ENCODE peak calls at places on chromosome 10, in four cellular contexts. One of them, this sample, is unnamed.

GRCh38 chr10:43316988-43317387 is 50.1 kb upstream of the RASGEF1A start:
- DNase-seq in stomach: no peak
- DNase-seq in AG04450: no peak
- DNase-seq in spleen: peak; percentile 41
- DNase-seq in this sample: no peak

GRCh38 chr10:34727595-34728033 is 87.5 kb downstream of the PARD3 start:
- DNase-seq in AG04450: no peak
- DNase-seq in spleen: no peak
- DNase-seq in stomach: no peak
- DNase-seq in this sample: no peak

GRCh38 chr10:113549856-113550255 is 3.0 kb upstream of the HABP2 start:
- DNase-seq in stomach: no peak
- DNase-seq in spleen: no peak
- DNase-seq in AG04450: no peak
- DNase-seq in this sample: no peak

GRCh38 chr10:48231178-48231577 is 43.3 kb downstream of the FRMPD2 start:
- DNase-seq in spleen: no peak
- DNase-seq in AG04450: no peak
- DNase-seq in stomach: no peak
- DNase-seq in this sample: no peak

GRCh38 chr10:71371750-71372166 is 25.0 kb upstream of the CDH23 start:
- DNase-seq in AG04450: no peak
- DNase-seq in stomach: no peak
- DNase-seq in spleen: no peak
- DNase-seq in this sample: no peak

GRCh38 chr10:79223346-79224048 is 123.8 kb upstream of the PPIF start:
- DNase-seq in AG04450: no peak
- DNase-seq in spleen: no peak
- DNase-seq in stomach: peak; percentile 37
- DNase-seq in this sample: peak; percentile 88

GRCh38 chr10:86287966-86288579 is 78.5 kb downstream of the GRID1 start:
- DNase-seq in stomach: peak; percentile 19
- DNase-seq in AG04450: no peak
- DNase-seq in spleen: peak; percentile 46
- DNase-seq in this sample: no peak

GRCh38 chr10:5737352-5737751 is 52.7 kb downstream of the TASOR2 start:
- DNase-seq in spleen: no peak
- DNase-seq in stomach: no peak
- DNase-seq in AG04450: no peak
- DNase-seq in this sample: no peak

GRCh38 chr10:114389429-114389828 is 14.9 kb downstream of the AFAP1L2 start:
- DNase-seq in spleen: no peak
- DNase-seq in AG04450: no peak
- DNase-seq in stomach: peak; percentile 45
- DNase-seq in this sample: no peak

GRCh38 chr10:47299989-47300931 is at the start of gene GDF10:
- DNase-seq in AG04450: no peak
- DNase-seq in stomach: no peak
- DNase-seq in spleen: no peak
- DNase-seq in this sample: no peak

GRCh38 chr10:80708185-80708584 is 170.5 kb downstream of the SH2D4B start:
- DNase-seq in spleen: no peak
- DNase-seq in AG04450: no peak
- DNase-seq in stomach: no peak
- DNase-seq in this sample: no peak

GRCh38 chr10:110918269-110918632 is 729 bp downstream of the BBIP1 start:
- DNase-seq in stomach: peak; percentile 97
- DNase-seq in spleen: no peak
- DNase-seq in AG04450: peak; percentile 90
- DNase-seq in this sample: no peak

GRCh38 chr10:3745582-3745981 is 39.4 kb downstream of the KLF6 start:
- DNase-seq in stomach: no peak
- DNase-seq in spleen: no peak
- DNase-seq in AG04450: no peak
- DNase-seq in this sample: no peak

GRCh38 chr10:63553031-63553430 is 31.8 kb downstream of the REEP3 start:
- DNase-seq in AG04450: peak; percentile 18
- DNase-seq in spleen: no peak
- DNase-seq in stomach: no peak
- DNase-seq in this sample: no peak

GRCh38 chr10:79475119-79475653 is 29.8 kb upstream of the ZCCHC24 start:
- DNase-seq in stomach: no peak
- DNase-seq in spleen: no peak
- DNase-seq in AG04450: no peak
- DNase-seq in this sample: no peak

DNA sequence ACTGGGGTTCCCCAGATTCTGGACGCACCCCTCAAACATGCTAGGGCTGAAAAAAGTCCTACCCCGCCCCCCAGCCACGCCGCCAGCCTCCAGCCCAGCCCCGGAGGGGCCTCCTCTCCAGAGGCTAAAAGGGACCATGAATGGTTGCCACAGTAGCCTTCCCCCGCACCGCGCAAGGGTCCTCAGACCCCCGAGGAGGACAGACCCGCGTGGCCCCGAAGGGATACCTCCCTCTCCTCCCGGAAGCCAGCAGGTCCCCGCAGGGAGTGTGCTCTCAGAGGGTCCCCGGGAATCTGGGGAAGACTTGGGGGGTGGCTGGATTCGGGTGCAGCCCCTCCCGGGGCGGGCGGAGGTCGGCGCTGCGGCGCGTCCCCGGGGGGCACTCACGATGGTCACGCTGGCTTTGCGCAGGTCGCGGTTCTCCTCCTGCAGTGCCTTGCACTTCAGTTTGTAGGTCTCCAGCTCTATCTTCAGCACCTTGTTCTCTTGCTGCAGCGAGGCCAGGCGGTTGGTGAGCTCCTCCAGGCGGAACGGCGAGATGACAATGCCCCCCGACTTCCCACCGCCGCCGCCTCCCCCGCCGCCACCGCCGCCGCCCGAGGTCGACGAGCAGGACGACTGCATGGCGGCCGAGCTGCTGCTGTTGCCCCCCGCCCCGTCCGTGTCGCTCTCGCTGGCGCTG is 480 bp downstream of the CCDC6 start:
- DNase-seq in spleen: peak; percentile 89
- DNase-seq in AG04450: no peak
- DNase-seq in stomach: no peak
- DNase-seq in this sample: peak; percentile 76
- H3K27ac ChIP-seq in spleen: peak overlapping the region; percentile 92
- H3K27ac ChIP-seq in AG04450: peak overlapping the region; percentile 53
- H3K27ac ChIP-seq in stomach: peak overlapping the region; percentile 97
- H3K27ac ChIP-seq in this sample: peak overlapping the region; percentile 92

GRCh38 chr10:132065491-132066105 is at the start of gene JAKMIP3:
- DNase-seq in AG04450: peak; percentile 91
- DNase-seq in spleen: no peak
- DNase-seq in stomach: peak; percentile 35
- DNase-seq in this sample: peak; percentile 65
- H3K4me3 ChIP-seq in AG04450: peak within 1 kb of the TSS; percentile 69
- H3K4me3 ChIP-seq in spleen: peak within 1 kb of the TSS; percentile 46
- H3K4me3 ChIP-seq in stomach: peak within 1 kb of the TSS; percentile 53
- H3K4me3 ChIP-seq in this sample: peak within 1 kb of the TSS; percentile 15

GRCh38 chr10:51896849-51897248 is 197.5 kb upstream of the CSTF2T start:
- DNase-seq in spleen: no peak
- DNase-seq in stomach: no peak
- DNase-seq in AG04450: peak; percentile 44
- DNase-seq in this sample: no peak

GRCh38 chr10:51892965-51893658 is 193.7 kb upstream of the CSTF2T start:
- DNase-seq in stomach: no peak
- DNase-seq in spleen: no peak
- DNase-seq in AG04450: no peak
- DNase-seq in this sample: no peak

GRCh38 chr10:51894752-51895151 is 195.4 kb upstream of the CSTF2T start:
- DNase-seq in spleen: no peak
- DNase-seq in AG04450: no peak
- DNase-seq in stomach: no peak
- DNase-seq in this sample: no peak

GRCh38 chr10:51897560-51897959 is 198.2 kb upstream of the CSTF2T start:
- DNase-seq in AG04450: no peak
- DNase-seq in stomach: no peak
- DNase-seq in spleen: no peak
- DNase-seq in this sample: no peak

DNA sequence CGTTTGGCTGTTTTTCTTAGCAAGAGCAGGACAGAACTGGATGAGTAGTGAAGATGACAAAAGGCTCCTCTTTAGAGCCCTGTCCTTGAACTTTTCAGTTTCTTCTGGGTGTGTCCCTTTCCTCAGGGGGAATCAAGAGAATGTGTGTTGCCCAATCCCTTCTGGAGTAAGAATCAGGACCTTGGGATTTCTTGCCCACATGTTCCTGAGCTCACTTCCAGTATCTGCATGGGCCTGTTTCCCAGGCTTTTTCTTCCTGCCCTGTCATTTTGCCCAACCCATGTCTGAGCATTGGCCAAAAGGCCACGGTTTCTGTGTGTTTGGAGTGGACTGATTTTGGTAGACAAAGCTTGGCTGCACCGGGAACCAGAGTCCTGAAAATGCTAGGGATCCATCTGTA is 195.8 kb upstream of the CSTF2T start:
- DNase-seq in spleen: no peak
- DNase-seq in stomach: no peak
- DNase-seq in AG04450: peak; percentile 6
- DNase-seq in this sample: peak; percentile 51
- H3K27ac ChIP-seq in spleen: no peak overlapping the region
- H3K27ac ChIP-seq in stomach: peak overlapping the region; percentile 24
- H3K27ac ChIP-seq in AG04450: no peak overlapping the region
- H3K27ac ChIP-seq in this sample: no peak overlapping the region

GRCh38 chr10:29981510-29981909 is 77.9 kb downstream of the JCAD start:
- DNase-seq in stomach: no peak
- DNase-seq in AG04450: no peak
- DNase-seq in spleen: no peak
- DNase-seq in this sample: no peak
- H3K4me3 ChIP-seq in stomach: no peak overlapping the region
- H3K4me3 ChIP-seq in AG04450: no peak overlapping the region
- H3K4me3 ChIP-seq in spleen: no peak overlapping the region
- H3K4me3 ChIP-seq in this sample: no peak overlapping the region

GRCh38 chr10:101752241-101752640 is 23.7 kb downstream of the FGF8 start:
- DNase-seq in stomach: no peak
- DNase-seq in AG04450: no peak
- DNase-seq in spleen: no peak
- DNase-seq in this sample: no peak

GRCh38 chr10:101749511-101750016 is 26.4 kb downstream of the FGF8 start:
- DNase-seq in stomach: no peak
- DNase-seq in spleen: no peak
- DNase-seq in AG04450: no peak
- DNase-seq in this sample: no peak

GRCh38 chr10:101745074-101745690 is 30.7 kb downstream of the FGF8 start:
- DNase-seq in stomach: no peak
- DNase-seq in AG04450: no peak
- DNase-seq in spleen: no peak
- DNase-seq in this sample: no peak

GRCh38 chr10:101748496-101748895 is 27.4 kb downstream of the FGF8 start:
- DNase-seq in spleen: no peak
- DNase-seq in AG04450: no peak
- DNase-seq in stomach: no peak
- DNase-seq in this sample: no peak

DNA sequence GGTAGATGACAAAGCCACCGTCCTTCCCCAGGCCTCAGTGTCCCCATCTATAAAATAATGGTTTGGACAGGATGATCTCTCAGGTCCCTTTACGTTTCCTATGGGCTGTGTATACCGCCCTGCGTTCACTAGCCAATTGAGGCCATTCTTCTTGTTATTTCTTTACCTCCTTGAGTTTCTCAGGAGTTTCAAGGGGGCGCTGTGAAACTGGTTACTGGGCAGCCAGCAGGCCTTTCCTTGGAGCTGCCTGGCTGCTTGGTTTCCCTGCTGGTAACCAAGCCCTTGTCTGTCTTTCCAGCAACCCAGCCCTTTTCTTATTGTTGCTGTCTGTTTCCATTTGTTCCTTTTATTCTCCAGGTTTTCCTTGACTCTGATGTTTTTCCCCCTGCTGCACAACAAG is 26.9 kb downstream of the FGF8 start:
- DNase-seq in stomach: no peak
- DNase-seq in spleen: no peak
- DNase-seq in AG04450: no peak
- DNase-seq in this sample: no peak
- H3K27ac ChIP-seq in stomach: no peak overlapping the region
- H3K27ac ChIP-seq in spleen: no peak overlapping the region
- H3K27ac ChIP-seq in AG04450: no peak overlapping the region
- H3K27ac ChIP-seq in this sample: no peak overlapping the region

GRCh38 chr10:73916761-73917470 is 6.0 kb downstream of the PLAU start:
- DNase-seq in spleen: no peak
- DNase-seq in AG04450: no peak
- DNase-seq in stomach: no peak
- DNase-seq in this sample: no peak
- H3K4me3 ChIP-seq in spleen: no peak overlapping the region
- H3K4me3 ChIP-seq in AG04450: peak overlapping the region; percentile 17
- H3K4me3 ChIP-seq in stomach: no peak overlapping the region
- H3K4me3 ChIP-seq in this sample: no peak overlapping the region

This sample was measured in pancreas.